ENCODE peak calls at places on chromosomes 7 and 10, in ten cellular contexts. P is RPMI8226, A is GM03348, N is HFFc6, I is C1 segment of cervical spinal cord, S is NCI-H1417, F is BE2C, W is Daoy, Q is lung, C is NCI-H1092. H is an unnamed sample.

GRCh38 chr10:18421726-18422293 is 229.6 kb downstream of the NSUN6 start:
- DNase-seq in P (no peak), A (no peak), N (no peak), I (no peak), S (no peak), F (no peak), W (no peak), Q (no peak), C (no peak), H (no peak)

GRCh38 chr10:122176232-122176865 is 94.7 kb upstream of the BTBD16 start:
- DNase-seq in P (no peak), A (no peak), N (no peak), I (no peak), S (no peak), F (no peak), W (no peak), Q (no peak), C (no peak), H (no peak)

GRCh38 chr10:22805304-22805703 is 90.9 kb upstream of the PIP4K2A start:
- DNase-seq in P (peak; percentile 68), A (peak; percentile 77), N (peak; percentile 69), I (peak; percentile 25), S (peak; percentile 77), F (peak; percentile 77), W (peak; percentile 15), Q (no peak), C (peak; percentile 76), H (peak; percentile 74)

GRCh38 chr10:58743466-58744115 is 230.9 kb downstream of the BICC1 start:
- DNase-seq in P (no peak), A (no peak), N (peak; percentile 26), I (no peak), S (no peak), F (peak; percentile 40), W (peak; percentile 20), Q (no peak), C (no peak), H (no peak)

GRCh38 chr10:49297818-49298665 is 928 bp upstream of the C10orf71 start:
- DNase-seq in P (no peak), A (no peak), N (no peak), I (no peak), S (no peak), F (no peak), W (no peak), Q (no peak), C (no peak), H (no peak)

GRCh38 chr7:141697211-141697871 is 4.6 kb downstream of the DENND11 start:
- DNase-seq in P (no peak), A (no peak), N (peak; percentile 46), I (peak; percentile 42), S (no peak), F (no peak), W (peak; percentile 92), Q (no peak), C (no peak), H (peak; percentile 70)

GRCh38 chr7:84675633-84676034 is 481.0 kb upstream of the SEMA3A start:
- DNase-seq in P (no peak), A (no peak), N (no peak), I (no peak), S (no peak), F (peak; percentile 35), W (peak; percentile 71), Q (no peak), C (no peak), H (no peak)

GRCh38 chr10:93225938-93226337 is 152.2 kb downstream of the CYP26A1 start:
- DNase-seq in P (no peak), A (no peak), N (no peak), I (no peak), S (no peak), F (no peak), W (no peak), Q (no peak), C (no peak), H (no peak)

GRCh38 chr7:30225863-30226361 is 58.5 kb upstream of the ZNRF2 start:
- DNase-seq in P (peak; percentile 95), A (peak; percentile 36), N (no peak), I (peak; percentile 59), S (peak; percentile 64), F (peak; percentile 20), W (peak; percentile 92), Q (peak; percentile 79), C (peak; percentile 55), H (peak; percentile 51)

H was measured in hippocampal formation.